ENCODE peak calls at places on chromosomes 11 and 22, in five cellular contexts. Y is effector memory CD4-positive, alpha-beta T cell; X is activated T-cell treated with anti-CD3 and anti-CD28 coated beads for 4 hours; T is stimulated activated CD4-positive, alpha-beta T cell treated with anti-CD3 and anti-CD28 coated beads, Interleukin-4, amount 100 ng/mL, for 4 hours; Z is T-helper 9 cell. S is an unnamed sample.

GRCh38 chr11:131773626-131774025 is 403.2 kb downstream of the NTM start:
- DNase-seq in T (no peak), Z (no peak), Y (no peak), X (no peak), S (no peak)

GRCh38 chr22:30313527-30314385 is 13.0 kb downstream of the TBC1D10A start:
- DNase-seq in X (no peak), Y (no peak), Z (no peak), T (no peak), S (no peak)

GRCh38 chr11:7251836-7252682 is at the start of gene SYT9:
- DNase-seq in Z (no peak), T (peak), X (no peak), Y (no peak), S (no peak)

GRCh38 chr11:6735306-6735705 is 36.5 kb downstream of the OR2AG2 start:
- DNase-seq in Y (no peak), X (no peak), T (no peak), Z (no peak), S (peak)

GRCh38 chr11:103051986-103052385 is 40.0 kb downstream of the DCUN1D5 start:
- DNase-seq in Y (no peak), Z (no peak), T (no peak), X (no peak), S (no peak)

GRCh38 chr11:46121328-46121723 is at the start of gene PHF21A:
- DNase-seq in Z (peak), Y (peak), T (peak), X (peak), S (peak)

GRCh38 chr22:48520888-48521600 is 1306.6 kb downstream of the BRD1 start:
- DNase-seq in X (no peak), Y (no peak), T (no peak), Z (no peak), S (no peak)

GRCh38 chr11:12171921-12172320 is 61.5 kb downstream of the MICAL2 start:
- DNase-seq in T (no peak), X (no peak), Z (no peak), Y (no peak), S (no peak)

GRCh38 chr22:29947410-29948387 is 64.7 kb downstream of the MTMR3 start:
- DNase-seq in Z (no peak), Y (no peak), T (no peak), X (no peak), S (no peak)

GRCh38 chr22:27687984-27688545 is 113.5 kb downstream of the MN1 start:
- DNase-seq in T (no peak), Y (no peak), X (no peak), Z (no peak), S (no peak)

GRCh38 chr11:121687961-121688566 is 235.3 kb upstream of the SORL1-AS1 start:
- DNase-seq in Y (no peak), X (no peak), T (no peak), Z (no peak), S (peak)

GRCh38 chr11:68377389-68377795 is 65.0 kb downstream of the LRP5 start:
- DNase-seq in T (no peak), X (no peak), Y (no peak), Z (no peak), S (no peak)

GRCh38 chr11:72921028-72921716 is 107.0 kb downstream of the ATG16L2 start:
- DNase-seq in T (no peak), X (no peak), Y (no peak), Z (no peak), S (no peak)

S was measured in Kasumi-1.